ENCODE peak calls at places on chromosomes 16 and 17, in eight cellular contexts. One of them, this sample, is unnamed.

GRCh38 chr17:81431545-81432482 is 36.6 kb downstream of the BAHCC1 start:
- DNase-seq in AG04449: no peak
- DNase-seq in upper lobe of left lung: no peak
- DNase-seq in BJ: no peak
- DNase-seq in progenitor cell of endocrine pancreas: no peak
- DNase-seq in AG04450: no peak
- DNase-seq in fibroblast of the conjunctiva: no peak
- DNase-seq in EL: no peak
- DNase-seq in this sample: no peak

GRCh38 chr17:78899361-78900260 is 3.4 kb downstream of the CEP295NL start:
- DNase-seq in AG04449: no peak
- DNase-seq in upper lobe of left lung: peak; percentile 46
- DNase-seq in BJ: no peak
- DNase-seq in progenitor cell of endocrine pancreas: no peak
- DNase-seq in AG04450: no peak
- DNase-seq in fibroblast of the conjunctiva: no peak
- DNase-seq in EL: no peak
- DNase-seq in this sample: no peak

GRCh38 chr17:74853669-74854068 is 6.0 kb downstream of the GRIN2C start:
- DNase-seq in AG04449: no peak
- DNase-seq in upper lobe of left lung: no peak
- DNase-seq in BJ: no peak
- DNase-seq in progenitor cell of endocrine pancreas: no peak
- DNase-seq in AG04450: no peak
- DNase-seq in fibroblast of the conjunctiva: no peak
- DNase-seq in EL: no peak
- DNase-seq in this sample: no peak

GRCh38 chr17:81207610-81208581 is 14.9 kb downstream of the CEP131 start:
- DNase-seq in AG04449: no peak
- DNase-seq in upper lobe of left lung: no peak
- DNase-seq in BJ: no peak
- DNase-seq in progenitor cell of endocrine pancreas: no peak
- DNase-seq in AG04450: no peak
- DNase-seq in fibroblast of the conjunctiva: no peak
- DNase-seq in EL: no peak
- DNase-seq in this sample: no peak

GRCh38 chr17:61454095-61454931 is 2.1 kb downstream of the TBX4 start:
- DNase-seq in AG04449: no peak
- DNase-seq in upper lobe of left lung: no peak
- DNase-seq in BJ: no peak
- DNase-seq in progenitor cell of endocrine pancreas: no peak
- DNase-seq in AG04450: no peak
- DNase-seq in fibroblast of the conjunctiva: no peak
- DNase-seq in EL: peak; percentile 31
- DNase-seq in this sample: peak; percentile 69

GRCh38 chr17:37493249-37494027 is 3.7 kb downstream of the DUSP14 start:
- DNase-seq in AG04449: peak; percentile 94
- DNase-seq in upper lobe of left lung: no peak
- DNase-seq in BJ: peak; percentile 98
- DNase-seq in progenitor cell of endocrine pancreas: no peak
- DNase-seq in AG04450: peak; percentile 81
- DNase-seq in fibroblast of the conjunctiva: peak; percentile 34
- DNase-seq in EL: peak; percentile 95
- DNase-seq in this sample: no peak

GRCh38 chr17:34378664-34379101 is 15.7 kb upstream of the CCL1 start:
- DNase-seq in AG04449: no peak
- DNase-seq in upper lobe of left lung: peak; percentile 43
- DNase-seq in BJ: no peak
- DNase-seq in progenitor cell of endocrine pancreas: no peak
- DNase-seq in AG04450: no peak
- DNase-seq in fibroblast of the conjunctiva: no peak
- DNase-seq in EL: no peak
- DNase-seq in this sample: no peak

GRCh38 chr17:1709971-1710806 is at the start of gene TLCD2:
- DNase-seq in AG04449: no peak
- DNase-seq in upper lobe of left lung: peak; percentile 85
- DNase-seq in BJ: no peak
- DNase-seq in progenitor cell of endocrine pancreas: peak; percentile 46
- DNase-seq in AG04450: no peak
- DNase-seq in fibroblast of the conjunctiva: peak; percentile 53
- DNase-seq in EL: peak; percentile 77
- DNase-seq in this sample: peak; percentile 81

GRCh38 chr17:82884923-82885322 is 45.1 kb upstream of the ZNF750 start:
- DNase-seq in AG04449: no peak
- DNase-seq in upper lobe of left lung: no peak
- DNase-seq in BJ: no peak
- DNase-seq in progenitor cell of endocrine pancreas: no peak
- DNase-seq in AG04450: no peak
- DNase-seq in fibroblast of the conjunctiva: no peak
- DNase-seq in EL: no peak
- DNase-seq in this sample: no peak

GRCh38 chr16:10126686-10127085 is 55.5 kb downstream of the GRIN2A start:
- DNase-seq in AG04449: no peak
- DNase-seq in upper lobe of left lung: no peak
- DNase-seq in BJ: peak; percentile 37
- DNase-seq in progenitor cell of endocrine pancreas: no peak
- DNase-seq in AG04450: no peak
- DNase-seq in fibroblast of the conjunctiva: no peak
- DNase-seq in EL: peak; percentile 90
- DNase-seq in this sample: no peak

GRCh38 chr17:68790931-68791330 is 164.3 kb downstream of the ABCA8 start:
- DNase-seq in AG04449: no peak
- DNase-seq in upper lobe of left lung: no peak
- DNase-seq in BJ: no peak
- DNase-seq in progenitor cell of endocrine pancreas: no peak
- DNase-seq in AG04450: no peak
- DNase-seq in fibroblast of the conjunctiva: no peak
- DNase-seq in EL: no peak
- DNase-seq in this sample: no peak

GRCh38 chr16:400061-400540 is 1.6 kb upstream of the DECR2 start:
- DNase-seq in AG04449: no peak
- DNase-seq in upper lobe of left lung: no peak
- DNase-seq in BJ: no peak
- DNase-seq in progenitor cell of endocrine pancreas: no peak
- DNase-seq in AG04450: no peak
- DNase-seq in fibroblast of the conjunctiva: no peak
- DNase-seq in EL: no peak
- DNase-seq in this sample: no peak

GRCh38 chr16:88074041-88074440 is 122.8 kb downstream of the BANP start:
- DNase-seq in AG04449: no peak
- DNase-seq in upper lobe of left lung: no peak
- DNase-seq in BJ: no peak
- DNase-seq in progenitor cell of endocrine pancreas: no peak
- DNase-seq in AG04450: no peak
- DNase-seq in fibroblast of the conjunctiva: no peak
- DNase-seq in EL: no peak
- DNase-seq in this sample: no peak

GRCh38 chr16:66408181-66409048 is 18.7 kb upstream of the BEAN1 start:
- DNase-seq in AG04449: no peak
- DNase-seq in upper lobe of left lung: no peak
- DNase-seq in BJ: no peak
- DNase-seq in progenitor cell of endocrine pancreas: no peak
- DNase-seq in AG04450: peak; percentile 48
- DNase-seq in fibroblast of the conjunctiva: peak; percentile 3
- DNase-seq in EL: peak; percentile 63
- DNase-seq in this sample: no peak

GRCh38 chr17:8443756-8444155 is 8.1 kb downstream of the NDEL1 start:
- DNase-seq in AG04449: no peak
- DNase-seq in upper lobe of left lung: no peak
- DNase-seq in BJ: no peak
- DNase-seq in progenitor cell of endocrine pancreas: no peak
- DNase-seq in AG04450: no peak
- DNase-seq in fibroblast of the conjunctiva: no peak
- DNase-seq in EL: no peak
- DNase-seq in this sample: no peak

GRCh38 chr16:14427371-14427948 is 202.6 kb downstream of the PARN start:
- DNase-seq in AG04449: no peak
- DNase-seq in upper lobe of left lung: no peak
- DNase-seq in BJ: no peak
- DNase-seq in progenitor cell of endocrine pancreas: no peak
- DNase-seq in AG04450: no peak
- DNase-seq in fibroblast of the conjunctiva: no peak
- DNase-seq in EL: no peak
- DNase-seq in this sample: no peak

GRCh38 chr16:30027588-30028437 is 3.3 kb downstream of the TLCD3B start:
- DNase-seq in AG04449: no peak
- DNase-seq in upper lobe of left lung: no peak
- DNase-seq in BJ: no peak
- DNase-seq in progenitor cell of endocrine pancreas: no peak
- DNase-seq in AG04450: no peak
- DNase-seq in fibroblast of the conjunctiva: no peak
- DNase-seq in EL: no peak
- DNase-seq in this sample: no peak

GRCh38 chr16:30375830-30376229 is 1.2 kb downstream of the MYL11 start:
- DNase-seq in AG04449: no peak
- DNase-seq in upper lobe of left lung: no peak
- DNase-seq in BJ: no peak
- DNase-seq in progenitor cell of endocrine pancreas: no peak
- DNase-seq in AG04450: no peak
- DNase-seq in fibroblast of the conjunctiva: no peak
- DNase-seq in EL: no peak
- DNase-seq in this sample: no peak

GRCh38 chr17:16987830-16988601 is 16.1 kb upstream of the TNFRSF13B start:
- DNase-seq in AG04449: peak; percentile 49
- DNase-seq in upper lobe of left lung: peak; percentile 64
- DNase-seq in BJ: peak; percentile 41
- DNase-seq in progenitor cell of endocrine pancreas: no peak
- DNase-seq in AG04450: peak; percentile 27
- DNase-seq in fibroblast of the conjunctiva: peak; percentile 10
- DNase-seq in EL: peak; percentile 94
- DNase-seq in this sample: no peak

GRCh38 chr17:73956595-73957465 is 246.6 kb upstream of the RPL38 start:
- DNase-seq in AG04449: no peak
- DNase-seq in upper lobe of left lung: peak; percentile 36
- DNase-seq in BJ: no peak
- DNase-seq in progenitor cell of endocrine pancreas: peak; percentile 63
- DNase-seq in AG04450: no peak
- DNase-seq in fibroblast of the conjunctiva: no peak
- DNase-seq in EL: no peak
- DNase-seq in this sample: peak; percentile 59

GRCh38 chr16:22092143-22092933 is at the start of gene VWA3A:
- DNase-seq in AG04449: peak; percentile 33
- DNase-seq in upper lobe of left lung: no peak
- DNase-seq in BJ: peak; percentile 31
- DNase-seq in progenitor cell of endocrine pancreas: no peak
- DNase-seq in AG04450: peak; percentile 27
- DNase-seq in fibroblast of the conjunctiva: peak; percentile 9
- DNase-seq in EL: peak; percentile 51
- DNase-seq in this sample: peak; percentile 64

GRCh38 chr17:82349287-82349701 is 9.8 kb upstream of the TEX19 start:
- DNase-seq in AG04449: no peak
- DNase-seq in upper lobe of left lung: no peak
- DNase-seq in BJ: peak; percentile 76
- DNase-seq in progenitor cell of endocrine pancreas: no peak
- DNase-seq in AG04450: no peak
- DNase-seq in fibroblast of the conjunctiva: peak; percentile 37
- DNase-seq in EL: no peak
- DNase-seq in this sample: no peak

GRCh38 chr16:85395913-85396878 is 216.9 kb upstream of the GSE1 start:
- DNase-seq in AG04449: no peak
- DNase-seq in upper lobe of left lung: no peak
- DNase-seq in BJ: no peak
- DNase-seq in progenitor cell of endocrine pancreas: no peak
- DNase-seq in AG04450: no peak
- DNase-seq in fibroblast of the conjunctiva: no peak
- DNase-seq in EL: peak; percentile 14
- DNase-seq in this sample: no peak

GRCh38 chr17:56661906-56662305 is 68.4 kb downstream of the NOG start:
- DNase-seq in AG04449: no peak
- DNase-seq in upper lobe of left lung: no peak
- DNase-seq in BJ: no peak
- DNase-seq in progenitor cell of endocrine pancreas: no peak
- DNase-seq in AG04450: no peak
- DNase-seq in fibroblast of the conjunctiva: no peak
- DNase-seq in EL: no peak
- DNase-seq in this sample: no peak

GRCh38 chr16:73565263-73565662 is 517.3 kb upstream of the ZFHX3 start:
- DNase-seq in AG04449: no peak
- DNase-seq in upper lobe of left lung: no peak
- DNase-seq in BJ: no peak
- DNase-seq in progenitor cell of endocrine pancreas: no peak
- DNase-seq in AG04450: no peak
- DNase-seq in fibroblast of the conjunctiva: no peak
- DNase-seq in EL: peak; percentile 5
- DNase-seq in this sample: no peak

GRCh38 chr17:9729034-9729650 is 62.2 kb downstream of the DHRS7C start:
- DNase-seq in AG04449: peak; percentile 0
- DNase-seq in upper lobe of left lung: no peak
- DNase-seq in BJ: peak; percentile 6
- DNase-seq in progenitor cell of endocrine pancreas: no peak
- DNase-seq in AG04450: no peak
- DNase-seq in fibroblast of the conjunctiva: peak; percentile 22
- DNase-seq in EL: peak; percentile 54
- DNase-seq in this sample: no peak

GRCh38 chr17:2421315-2422147 is 20.7 kb upstream of the MNT start:
- DNase-seq in AG04449: no peak
- DNase-seq in upper lobe of left lung: no peak
- DNase-seq in BJ: no peak
- DNase-seq in progenitor cell of endocrine pancreas: no peak
- DNase-seq in AG04450: no peak
- DNase-seq in fibroblast of the conjunctiva: no peak
- DNase-seq in EL: no peak
- DNase-seq in this sample: no peak